ENCODE peak calls at places on chromosomes 11 and 22, in five cellular contexts. H is adrenal gland, R is coronary artery, Z is stomach, A is dorsolateral prefrontal cortex. O is an unnamed sample.

GRCh38 chr11:64672875-64673274 is 50.1 kb downstream of the NRXN2 start:
- DNase-seq in Z (no peak), A (no peak), H (no peak), R (no peak), O (no peak)

GRCh38 chr22:44386386-44387035 is 73.8 kb upstream of the SHISAL1 start:
- DNase-seq in Z (no peak), R (no peak), A (no peak), H (no peak), O (no peak)

GRCh38 chr11:100805509-100806199 is 118.6 kb downstream of the ARHGAP42 start:
- DNase-seq in A (no peak), Z (no peak), H (no peak), R (no peak), O (no peak)

GRCh38 chr11:47216141-47216798 is 1.5 kb downstream of the DDB2 start:
- DNase-seq in A (peak; percentile 66), R (peak; percentile 85), Z (peak; percentile 69), H (peak; percentile 76), O (no peak)

GRCh38 chr11:20099527-20099926 is 60.7 kb downstream of the DBX1 start:
- DNase-seq in Z (no peak), R (no peak), H (no peak), A (no peak), O (no peak)

GRCh38 chr11:44632466-44633123 is 67.1 kb downstream of the CD82 start:
- DNase-seq in R (peak; percentile 50), A (peak; percentile 44), Z (peak; percentile 33), H (peak; percentile 59), O (no peak)

GRCh38 chr22:23203452-23204124 is 23.3 kb downstream of the BCR start:
- DNase-seq in A (no peak), R (no peak), H (no peak), Z (no peak), O (no peak)

GRCh38 chr11:77619576-77620198 is 17.9 kb downstream of the CLNS1A start:
- DNase-seq in A (no peak), H (no peak), Z (no peak), R (no peak), O (no peak)

GRCh38 chr11:18394300-18394927 is at the start of gene LDHA:
- DNase-seq in A (peak; percentile 98), Z (peak; percentile 97), R (peak; percentile 98), H (peak; percentile 99), O (peak; percentile 99)

GRCh38 chr11:67551127-67551526 is 27.9 kb upstream of the CABP2 start:
- DNase-seq in A (no peak), Z (no peak), H (no peak), R (no peak), O (no peak)

GRCh38 chr11:23012930-23013329 is 152.7 kb upstream of the CCDC179 start:
- DNase-seq in A (no peak), Z (no peak), H (no peak), R (no peak), O (no peak)

GRCh38 chr11:102306048-102306575 is 11.2 kb upstream of the BIRC3 start:
- DNase-seq in Z (peak; percentile 83), R (no peak), H (no peak), A (no peak), O (no peak)

GRCh38 chr22:36726007-36726380 is 22.4 kb upstream of the CACNG2 start:
- DNase-seq in A (no peak), Z (no peak), H (no peak), R (peak; percentile 11), O (no peak)

GRCh38 chr22:50577987-50578775 is at the start of gene CPT1B:
- DNase-seq in H (peak; percentile 53), Z (no peak), A (no peak), R (no peak), O (peak; percentile 70)

GRCh38 chr11:121524233-121524631 is 71.5 kb upstream of the SORL1-AS1 start:
- DNase-seq in H (no peak), A (no peak), Z (no peak), R (no peak), O (no peak)

GRCh38 chr11:47056261-47056915 is 119.8 kb downstream of the CSTPP1 start:
- DNase-seq in R (no peak), H (no peak), A (no peak), Z (no peak), O (no peak)

GRCh38 chr11:2807276-2807681 is 78.3 kb downstream of the CDKN1C start:
- DNase-seq in A (peak; percentile 67), H (peak; percentile 74), Z (peak; percentile 90), R (peak; percentile 75), O (peak; percentile 81)

GRCh38 chr11:8658210-8658968 is 24.1 kb downstream of the TRIM66 start:
- DNase-seq in R (no peak), A (no peak), H (no peak), Z (no peak), O (no peak)

GRCh38 chr11:3808846-3809623 is 675 bp downstream of the PGAP2 start:
- DNase-seq in A (no peak), R (no peak), Z (peak; percentile 49), H (no peak), O (no peak)

GRCh38 chr11:23078289-23078971 is 218.2 kb upstream of the CCDC179 start:
- DNase-seq in Z (no peak), H (no peak), A (no peak), R (no peak), O (no peak)

GRCh38 chr22:32409977-32410376 is 2.1 kb downstream of the RTCB start:
- DNase-seq in R (no peak), Z (no peak), A (no peak), H (no peak), O (no peak)

GRCh38 chr11:130163346-130164220 is 4.0 kb downstream of the ST14 start:
- DNase-seq in H (no peak), Z (peak; percentile 80), A (no peak), R (peak; percentile 62), O (no peak)

GRCh38 chr11:44849922-44850321 is 100.8 kb downstream of the TP53I11 start:
- DNase-seq in Z (no peak), R (no peak), H (no peak), A (no peak), O (no peak)

GRCh38 chr11:112366777-112367176 is 106.1 kb upstream of the PLET1 start:
- DNase-seq in Z (no peak), H (no peak), R (no peak), A (no peak), O (no peak)

GRCh38 chr22:24146791-24147353 is 34.4 kb upstream of the SUSD2 start:
- DNase-seq in H (peak; percentile 62), A (no peak), R (peak; percentile 83), Z (no peak), O (peak; percentile 45)

GRCh38 chr11:15199693-15200092 is 85.0 kb downstream of the INSC start:
- DNase-seq in H (no peak), Z (peak; percentile 52), A (no peak), R (no peak), O (peak; percentile 58)

GRCh38 chr11:28257761-28258160 is 149.6 kb downstream of the METTL15 start:
- DNase-seq in A (no peak), H (no peak), Z (no peak), R (no peak), O (no peak)

GRCh38 chr11:114738954-114739353 is 60.6 kb downstream of the NXPE2 start:
- DNase-seq in A (no peak), H (peak; percentile 37), Z (peak; percentile 51), R (no peak), O (no peak)

GRCh38 chr11:19781351-19781750 is 68.7 kb downstream of the NAV2 start:
- DNase-seq in H (no peak), R (no peak), Z (no peak), A (no peak), O (no peak)

GRCh38 chr11:103608566-103608965 is 427.9 kb upstream of the DDI1 start:
- DNase-seq in H (no peak), R (no peak), A (no peak), Z (no peak), O (no peak)

GRCh38 chr11:70158201-70158600 is 44.9 kb upstream of the FADD start:
- DNase-seq in A (no peak), Z (no peak), R (no peak), H (no peak), O (no peak)

GRCh38 chr11:125295922-125296321 is 131.4 kb downstream of the PKNOX2 start:
- DNase-seq in H (no peak), R (no peak), A (no peak), Z (no peak), O (peak; percentile 55)

GRCh38 chr11:28833670-28834069 is 725.5 kb downstream of the METTL15 start:
- DNase-seq in H (no peak), A (no peak), Z (no peak), R (no peak), O (no peak)

GRCh38 chr11:134034496-134035381 is 34.1 kb upstream of the JAM3 start:
- DNase-seq in A (no peak), H (peak; percentile 81), R (no peak), Z (peak; percentile 84), O (no peak)

GRCh38 chr11:69609351-69609750 is 31.6 kb upstream of the CCND1 start:
- DNase-seq in H (no peak), Z (no peak), R (no peak), A (no peak), O (no peak)

GRCh38 chr11:113649311-113649710 is 56.8 kb downstream of the TMPRSS5 start:
- DNase-seq in R (no peak), A (no peak), H (no peak), Z (no peak), O (no peak)

DNA sequence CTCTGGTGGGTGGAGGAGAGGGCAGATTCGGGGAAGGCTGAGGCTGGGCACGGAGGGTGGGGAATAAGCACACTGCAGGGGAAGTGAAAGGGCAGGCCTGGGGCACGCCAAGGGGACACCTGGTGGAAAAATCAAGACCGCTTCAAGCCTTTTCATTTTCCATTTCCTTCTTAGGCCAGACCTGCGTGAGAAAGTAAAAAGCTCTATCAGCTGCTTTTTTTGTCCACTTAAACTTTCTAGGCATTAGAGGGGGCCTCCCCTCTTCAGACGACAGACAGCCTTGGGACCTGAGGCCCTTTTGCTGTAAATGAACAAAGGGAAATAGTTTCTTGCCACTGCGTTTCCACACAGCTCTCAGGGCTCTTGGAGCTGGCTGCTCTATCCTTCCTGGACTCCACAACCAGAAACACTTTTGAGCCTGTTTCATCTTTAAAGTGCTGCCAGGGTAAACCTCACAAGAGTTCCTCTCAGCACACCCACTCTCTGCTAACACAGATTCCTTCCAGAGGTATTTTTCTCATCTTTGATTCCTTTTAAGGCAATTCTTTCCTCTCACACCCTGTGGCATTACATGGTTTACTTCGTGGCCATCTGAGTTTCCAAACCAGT is 25.0 kb upstream of the SERPIND1 start:
- DNase-seq in R (no peak), A (no peak), H (no peak), Z (no peak), O (no peak)
- H3K27ac ChIP-seq in R (no peak overlapping the region), A (peak overlapping the region; percentile 75), H (no peak overlapping the region), Z (peak overlapping the region; percentile 24), O (no peak overlapping the region)

DNA sequence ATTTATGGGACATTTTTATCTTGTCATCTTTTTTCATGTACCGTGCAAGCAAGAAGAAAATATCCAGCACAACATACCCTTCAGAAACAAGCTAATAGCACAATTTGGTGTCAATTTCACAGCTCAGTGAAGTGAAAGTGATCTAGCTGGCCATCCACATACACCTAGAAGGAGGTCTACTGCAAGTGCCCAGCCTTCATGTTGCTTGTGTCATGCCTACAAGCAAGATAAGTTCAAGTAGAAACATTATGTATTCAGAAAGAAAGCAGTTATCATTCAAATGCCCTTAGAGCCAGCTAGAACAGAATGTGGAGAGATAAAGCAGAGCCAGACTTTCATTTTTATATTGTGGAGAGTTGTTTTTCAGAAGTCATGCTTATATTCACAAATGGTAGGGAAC is 325.7 kb upstream of the PITPNB start:
- DNase-seq in R (no peak), H (no peak), A (no peak), Z (no peak), O (no peak)
- H3K4me3 ChIP-seq in R (peak overlapping the region; percentile 5), H (no peak overlapping the region), A (no peak overlapping the region), Z (no peak overlapping the region), O (peak overlapping the region; percentile 1)

GRCh38 chr11:12007769-12008737 is at the start of gene DKK3:
- DNase-seq in Z (no peak), H (no peak), A (peak; percentile 61), R (no peak), O (no peak)
- H3K27ac ChIP-seq in Z (peak within 1 kb of the TSS; percentile 78), H (no peak within 1 kb of the TSS), A (peak within 1 kb of the TSS; percentile 89), R (peak within 1 kb of the TSS; percentile 84), O (peak within 1 kb of the TSS; percentile 86)

GRCh38 chr22:47600791-47601400 is 838.4 kb downstream of the TBC1D22A start:
- DNase-seq in H (no peak), R (no peak), Z (peak; percentile 4), A (no peak), O (no peak)
- H3K4me3 ChIP-seq in H (no peak overlapping the region), R (no peak overlapping the region), Z (no peak overlapping the region), A (no peak overlapping the region), O (no peak overlapping the region)

O was measured in left ventricle myocardium inferior.